ENCODE peak calls at places on chromosomes 16 and 17, in seven cellular contexts. One of them, this sample, is unnamed.

GRCh38 chr16:68406458-68407041 is 41.8 kb downstream of the SMPD3 start:
- DNase-seq in HCT116: no peak
- DNase-seq in prostate gland: peak; percentile 73
- DNase-seq in mesenchymal stem cell: peak; percentile 12
- DNase-seq in keratinocyte: no peak
- DNase-seq in heart right ventricle: no peak
- DNase-seq in left ventricle myocardium inferior: no peak
- DNase-seq in this sample: peak; percentile 19

GRCh38 chr17:34650361-34650760 is 71.0 kb downstream of the TMEM132E start:
- DNase-seq in HCT116: no peak
- DNase-seq in prostate gland: no peak
- DNase-seq in mesenchymal stem cell: no peak
- DNase-seq in keratinocyte: no peak
- DNase-seq in heart right ventricle: no peak
- DNase-seq in left ventricle myocardium inferior: no peak
- DNase-seq in this sample: no peak

GRCh38 chr17:69451416-69452394 is 37.2 kb downstream of the MAP2K6 start:
- DNase-seq in HCT116: no peak
- DNase-seq in prostate gland: no peak
- DNase-seq in mesenchymal stem cell: no peak
- DNase-seq in keratinocyte: no peak
- DNase-seq in heart right ventricle: no peak
- DNase-seq in left ventricle myocardium inferior: no peak
- DNase-seq in this sample: no peak

GRCh38 chr17:7903154-7904103 is 12.7 kb downstream of the RNF227 start:
- DNase-seq in HCT116: no peak
- DNase-seq in prostate gland: peak; percentile 57
- DNase-seq in mesenchymal stem cell: no peak
- DNase-seq in keratinocyte: no peak
- DNase-seq in heart right ventricle: no peak
- DNase-seq in left ventricle myocardium inferior: no peak
- DNase-seq in this sample: peak; percentile 14

GRCh38 chr16:56382459-56382858 is 42.9 kb downstream of the AMFR start:
- DNase-seq in HCT116: no peak
- DNase-seq in prostate gland: no peak
- DNase-seq in mesenchymal stem cell: no peak
- DNase-seq in keratinocyte: no peak
- DNase-seq in heart right ventricle: no peak
- DNase-seq in left ventricle myocardium inferior: no peak
- DNase-seq in this sample: no peak

GRCh38 chr17:76793775-76794174 is 55.9 kb downstream of the MFSD11 start:
- DNase-seq in HCT116: peak; percentile 53
- DNase-seq in prostate gland: no peak
- DNase-seq in mesenchymal stem cell: peak; percentile 46
- DNase-seq in keratinocyte: no peak
- DNase-seq in heart right ventricle: no peak
- DNase-seq in left ventricle myocardium inferior: no peak
- DNase-seq in this sample: peak; percentile 23

GRCh38 chr16:4795181-4795827 is at the start of gene SMIM22:
- DNase-seq in HCT116: no peak
- DNase-seq in prostate gland: no peak
- DNase-seq in mesenchymal stem cell: no peak
- DNase-seq in keratinocyte: no peak
- DNase-seq in heart right ventricle: no peak
- DNase-seq in left ventricle myocardium inferior: no peak
- DNase-seq in this sample: no peak

GRCh38 chr17:43540821-43541674 is 5.1 kb downstream of the ETV4 start:
- DNase-seq in HCT116: no peak
- DNase-seq in prostate gland: no peak
- DNase-seq in mesenchymal stem cell: peak; percentile 51
- DNase-seq in keratinocyte: no peak
- DNase-seq in heart right ventricle: no peak
- DNase-seq in left ventricle myocardium inferior: peak; percentile 40
- DNase-seq in this sample: no peak

GRCh38 chr17:40486513-40487370 is 14.7 kb downstream of the TNS4 start:
- DNase-seq in HCT116: peak; percentile 37
- DNase-seq in prostate gland: no peak
- DNase-seq in mesenchymal stem cell: peak; percentile 78
- DNase-seq in keratinocyte: peak; percentile 41
- DNase-seq in heart right ventricle: no peak
- DNase-seq in left ventricle myocardium inferior: no peak
- DNase-seq in this sample: peak; percentile 77

GRCh38 chr16:66939366-66939765 is 4.0 kb downstream of the CES2 start:
- DNase-seq in HCT116: no peak
- DNase-seq in prostate gland: no peak
- DNase-seq in mesenchymal stem cell: no peak
- DNase-seq in keratinocyte: no peak
- DNase-seq in heart right ventricle: no peak
- DNase-seq in left ventricle myocardium inferior: no peak
- DNase-seq in this sample: no peak

GRCh38 chr17:77656054-77656453 is 302.4 kb upstream of the TNRC6C start:
- DNase-seq in HCT116: no peak
- DNase-seq in prostate gland: no peak
- DNase-seq in mesenchymal stem cell: no peak
- DNase-seq in keratinocyte: no peak
- DNase-seq in heart right ventricle: no peak
- DNase-seq in left ventricle myocardium inferior: no peak
- DNase-seq in this sample: no peak

GRCh38 chr17:34398990-34399389 is 36.0 kb upstream of the CCL1 start:
- DNase-seq in HCT116: no peak
- DNase-seq in prostate gland: no peak
- DNase-seq in mesenchymal stem cell: no peak
- DNase-seq in keratinocyte: no peak
- DNase-seq in heart right ventricle: no peak
- DNase-seq in left ventricle myocardium inferior: no peak
- DNase-seq in this sample: no peak

GRCh38 chr17:17077861-17078732 is 35.8 kb downstream of the MPRIP start:
- DNase-seq in HCT116: no peak
- DNase-seq in prostate gland: no peak
- DNase-seq in mesenchymal stem cell: no peak
- DNase-seq in keratinocyte: no peak
- DNase-seq in heart right ventricle: no peak
- DNase-seq in left ventricle myocardium inferior: no peak
- DNase-seq in this sample: no peak

GRCh38 chr17:35795007-35795870 is at the start of gene MMP28:
- DNase-seq in HCT116: no peak
- DNase-seq in prostate gland: no peak
- DNase-seq in mesenchymal stem cell: peak; percentile 39
- DNase-seq in keratinocyte: no peak
- DNase-seq in heart right ventricle: peak; percentile 57
- DNase-seq in left ventricle myocardium inferior: peak; percentile 49
- DNase-seq in this sample: no peak

GRCh38 chr17:70552230-70552981 is 383.1 kb downstream of the KCNJ2 start:
- DNase-seq in HCT116: peak; percentile 29
- DNase-seq in prostate gland: peak; percentile 10
- DNase-seq in mesenchymal stem cell: peak; percentile 41
- DNase-seq in keratinocyte: no peak
- DNase-seq in heart right ventricle: no peak
- DNase-seq in left ventricle myocardium inferior: no peak
- DNase-seq in this sample: peak; percentile 8

GRCh38 chr16:57562669-57563486 is 20.4 kb downstream of the ADGRG5 start:
- DNase-seq in HCT116: no peak
- DNase-seq in prostate gland: no peak
- DNase-seq in mesenchymal stem cell: no peak
- DNase-seq in keratinocyte: no peak
- DNase-seq in heart right ventricle: no peak
- DNase-seq in left ventricle myocardium inferior: no peak
- DNase-seq in this sample: no peak

GRCh38 chr16:57642368-57643135 is 14.1 kb downstream of the ADGRG1 start:
- DNase-seq in HCT116: no peak
- DNase-seq in prostate gland: no peak
- DNase-seq in mesenchymal stem cell: no peak
- DNase-seq in keratinocyte: no peak
- DNase-seq in heart right ventricle: no peak
- DNase-seq in left ventricle myocardium inferior: no peak
- DNase-seq in this sample: no peak

GRCh38 chr17:55114283-55114682 is 145.7 kb downstream of the STXBP4 start:
- DNase-seq in HCT116: no peak
- DNase-seq in prostate gland: no peak
- DNase-seq in mesenchymal stem cell: no peak
- DNase-seq in keratinocyte: no peak
- DNase-seq in heart right ventricle: no peak
- DNase-seq in left ventricle myocardium inferior: no peak
- DNase-seq in this sample: no peak

GRCh38 chr16:55443855-55444254 is 35.1 kb upstream of the MMP2 start:
- DNase-seq in HCT116: no peak
- DNase-seq in prostate gland: no peak
- DNase-seq in mesenchymal stem cell: no peak
- DNase-seq in keratinocyte: no peak
- DNase-seq in heart right ventricle: no peak
- DNase-seq in left ventricle myocardium inferior: no peak
- DNase-seq in this sample: no peak

GRCh38 chr17:69450857-69451410 is 36.4 kb downstream of the MAP2K6 start:
- DNase-seq in HCT116: no peak
- DNase-seq in prostate gland: no peak
- DNase-seq in mesenchymal stem cell: peak; percentile 20
- DNase-seq in keratinocyte: no peak
- DNase-seq in heart right ventricle: no peak
- DNase-seq in left ventricle myocardium inferior: no peak
- DNase-seq in this sample: peak; percentile 12

GRCh38 chr16:10927497-10928112 is 14.7 kb downstream of the DEXI start:
- DNase-seq in HCT116: no peak
- DNase-seq in prostate gland: no peak
- DNase-seq in mesenchymal stem cell: no peak
- DNase-seq in keratinocyte: no peak
- DNase-seq in heart right ventricle: no peak
- DNase-seq in left ventricle myocardium inferior: no peak
- DNase-seq in this sample: no peak
- H3K36me3 ChIP-seq in HCT116: peaks cover 8% of the 10 kb centered on the region
- H3K36me3 ChIP-seq in prostate gland: peaks cover 4% of the 10 kb centered on the region
- H3K36me3 ChIP-seq in mesenchymal stem cell: peaks cover 67% of the 10 kb centered on the region
- H3K36me3 ChIP-seq in keratinocyte: peaks cover 11% of the 10 kb centered on the region
- H3K36me3 ChIP-seq in heart right ventricle: peaks cover 73% of the 10 kb centered on the region
- H3K36me3 ChIP-seq in left ventricle myocardium inferior: peaks cover 54% of the 10 kb centered on the region
- H3K36me3 ChIP-seq in this sample: peaks cover 3% of the 10 kb centered on the region

GRCh38 chr17:81888988-81889595 is 2.3 kb downstream of the ALYREF start:
- DNase-seq in HCT116: no peak
- DNase-seq in prostate gland: no peak
- DNase-seq in mesenchymal stem cell: no peak
- DNase-seq in keratinocyte: no peak
- DNase-seq in heart right ventricle: no peak
- DNase-seq in left ventricle myocardium inferior: no peak
- DNase-seq in this sample: no peak

GRCh38 chr17:81889602-81890001 is 1.8 kb downstream of the ALYREF start:
- DNase-seq in HCT116: no peak
- DNase-seq in prostate gland: no peak
- DNase-seq in mesenchymal stem cell: no peak
- DNase-seq in keratinocyte: no peak
- DNase-seq in heart right ventricle: no peak
- DNase-seq in left ventricle myocardium inferior: no peak
- DNase-seq in this sample: no peak

GRCh38 chr17:81888105-81888987 is 3.0 kb downstream of the ALYREF start:
- DNase-seq in HCT116: no peak
- DNase-seq in prostate gland: no peak
- DNase-seq in mesenchymal stem cell: no peak
- DNase-seq in keratinocyte: no peak
- DNase-seq in heart right ventricle: no peak
- DNase-seq in left ventricle myocardium inferior: no peak
- DNase-seq in this sample: no peak

GRCh38 chr17:81890447-81891302 is 711 bp downstream of the ALYREF start:
- DNase-seq in HCT116: no peak
- DNase-seq in prostate gland: no peak
- DNase-seq in mesenchymal stem cell: peak; percentile 29
- DNase-seq in keratinocyte: no peak
- DNase-seq in heart right ventricle: no peak
- DNase-seq in left ventricle myocardium inferior: no peak
- DNase-seq in this sample: no peak

DNA sequence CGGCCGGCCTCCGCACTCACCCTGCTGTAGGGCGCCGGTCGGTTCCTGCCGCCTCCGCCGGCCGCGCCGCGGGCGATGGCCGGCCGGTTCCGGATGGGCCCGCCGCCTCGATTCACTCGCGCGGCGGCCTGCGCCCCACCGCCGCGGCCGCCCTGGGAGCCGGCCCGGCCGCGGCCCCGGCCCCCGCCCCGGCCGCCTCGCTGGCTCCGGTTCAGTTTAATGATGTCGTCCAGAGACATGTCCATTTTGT is 158 bp downstream of the ALYREF start:
- DNase-seq in HCT116: no peak
- DNase-seq in prostate gland: no peak
- DNase-seq in mesenchymal stem cell: no peak
- DNase-seq in keratinocyte: no peak
- DNase-seq in heart right ventricle: no peak
- DNase-seq in left ventricle myocardium inferior: no peak
- DNase-seq in this sample: no peak
- H3K27ac ChIP-seq in HCT116: peak overlapping the region; percentile 97
- H3K27ac ChIP-seq in prostate gland: peak overlapping the region; percentile 92
- H3K27ac ChIP-seq in mesenchymal stem cell: no peak overlapping the region
- H3K27ac ChIP-seq in keratinocyte: peak overlapping the region; percentile 82
- H3K27ac ChIP-seq in heart right ventricle: peak overlapping the region; percentile 97
- H3K27ac ChIP-seq in left ventricle myocardium inferior: peak overlapping the region; percentile 93
- H3K27ac ChIP-seq in this sample: peak overlapping the region; percentile 82

GRCh38 chr17:61970030-61970429 is 42.2 kb upstream of the INTS2 start:
- DNase-seq in HCT116: no peak
- DNase-seq in prostate gland: no peak
- DNase-seq in mesenchymal stem cell: no peak
- DNase-seq in keratinocyte: no peak
- DNase-seq in heart right ventricle: no peak
- DNase-seq in left ventricle myocardium inferior: no peak
- DNase-seq in this sample: no peak

GRCh38 chr17:61968757-61969156 is 41.0 kb upstream of the INTS2 start:
- DNase-seq in HCT116: no peak
- DNase-seq in prostate gland: no peak
- DNase-seq in mesenchymal stem cell: no peak
- DNase-seq in keratinocyte: no peak
- DNase-seq in heart right ventricle: no peak
- DNase-seq in left ventricle myocardium inferior: no peak
- DNase-seq in this sample: no peak

GRCh38 chr17:61967729-61968128 is 39.9 kb upstream of the INTS2 start:
- DNase-seq in HCT116: no peak
- DNase-seq in prostate gland: no peak
- DNase-seq in mesenchymal stem cell: peak; percentile 52
- DNase-seq in keratinocyte: no peak
- DNase-seq in heart right ventricle: no peak
- DNase-seq in left ventricle myocardium inferior: no peak
- DNase-seq in this sample: no peak

DNA sequence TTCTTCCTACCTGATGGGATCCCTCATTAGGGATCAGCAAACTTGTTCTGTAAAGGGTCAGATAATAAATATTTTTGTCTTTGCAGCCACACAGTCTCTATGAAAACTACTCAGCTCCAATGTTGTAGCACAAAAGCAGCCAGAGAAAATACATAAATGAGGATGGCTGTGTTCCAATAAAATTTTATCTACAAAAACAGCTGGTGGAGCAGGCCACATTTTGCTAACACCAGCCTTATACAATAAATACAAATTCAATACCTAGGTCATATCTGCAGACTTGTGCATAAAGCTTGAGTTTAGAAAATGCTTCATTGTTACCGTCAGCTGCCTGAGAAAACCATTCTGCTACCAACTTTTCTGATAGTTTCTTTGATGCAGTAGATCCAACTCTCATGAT is 38.4 kb upstream of the INTS2 start:
- DNase-seq in HCT116: no peak
- DNase-seq in prostate gland: no peak
- DNase-seq in mesenchymal stem cell: no peak
- DNase-seq in keratinocyte: no peak
- DNase-seq in heart right ventricle: no peak
- DNase-seq in left ventricle myocardium inferior: no peak
- DNase-seq in this sample: no peak
- H3K36me3 ChIP-seq in HCT116: peaks cover 63% of the 10 kb centered on the region
- H3K36me3 ChIP-seq in prostate gland: peaks cover 6% of the 10 kb centered on the region
- H3K36me3 ChIP-seq in mesenchymal stem cell: peaks cover 35% of the 10 kb centered on the region
- H3K36me3 ChIP-seq in keratinocyte: peaks cover 18% of the 10 kb centered on the region
- H3K36me3 ChIP-seq in heart right ventricle: peaks cover 100% of the 10 kb centered on the region
- H3K36me3 ChIP-seq in left ventricle myocardium inferior: peaks cover 99% of the 10 kb centered on the region
- H3K36me3 ChIP-seq in this sample: peaks cover 43% of the 10 kb centered on the region

GRCh38 chr17:67475161-67475887 is 98.2 kb downstream of the PITPNC1 start:
- DNase-seq in HCT116: peak; percentile 75
- DNase-seq in prostate gland: peak; percentile 85
- DNase-seq in mesenchymal stem cell: peak; percentile 63
- DNase-seq in keratinocyte: peak; percentile 23
- DNase-seq in heart right ventricle: peak; percentile 76
- DNase-seq in left ventricle myocardium inferior: peak; percentile 76
- DNase-seq in this sample: peak; percentile 66
- H3K27ac ChIP-seq in HCT116: no peak overlapping the region
- H3K27ac ChIP-seq in prostate gland: no peak overlapping the region
- H3K27ac ChIP-seq in mesenchymal stem cell: no peak overlapping the region
- H3K27ac ChIP-seq in keratinocyte: peak overlapping the region; percentile 31
- H3K27ac ChIP-seq in heart right ventricle: peak overlapping the region; percentile 83
- H3K27ac ChIP-seq in left ventricle myocardium inferior: peak overlapping the region; percentile 84
- H3K27ac ChIP-seq in this sample: no peak overlapping the region